ENCODE peak calls at places on chromosomes 1 and 21, in seven cellular contexts. B, Q, H, W, X, J and G are unnamed samples.

GRCh38 chr21:44765231-44766013 is 36.2 kb downstream of the UBE2G2 start:
- DNase-seq in W (no peak), Q (no peak), J (no peak), B (no peak), X (peak), H (peak), G (no peak)

GRCh38 chr21:25578070-25578961 is 29.0 kb downstream of the MRPL39 start:
- DNase-seq in Q (no peak), W (peak), H (no peak), B (no peak), J (no peak), X (no peak), G (no peak)

GRCh38 chr1:53183277-53183990 is 13.2 kb upstream of the CPT2 start:
- DNase-seq in J (no peak), W (no peak), H (no peak), Q (no peak), X (no peak), B (no peak), G (no peak)

GRCh38 chr1:245383396-245384330 is 228.9 kb downstream of the KIF26B start:
- DNase-seq in H (no peak), J (no peak), X (no peak), Q (no peak), B (no peak), W (no peak), G (no peak)

GRCh38 chr1:7047866-7048265 is 262.6 kb downstream of the CAMTA1 start:
- DNase-seq in B (no peak), H (no peak), W (no peak), Q (no peak), X (no peak), J (no peak), G (no peak)

GRCh38 chr1:202133016-202133415 is 10.3 kb downstream of the GPR37L1 start:
- DNase-seq in W (no peak), B (no peak), Q (no peak), J (no peak), H (no peak), X (no peak), G (no peak)

GRCh38 chr1:67896826-67897225 is 63.6 kb upstream of the GNG12 start:
- DNase-seq in H (no peak), W (no peak), X (no peak), Q (no peak), B (no peak), J (no peak), G (no peak)

GRCh38 chr21:27382404-27382803 is 415.5 kb upstream of the ADAMTS5 start:
- DNase-seq in W (no peak), X (no peak), Q (peak), H (no peak), J (no peak), B (no peak), G (no peak)

GRCh38 chr1:33654267-33654832 is 181.9 kb downstream of the ZSCAN20 start:
- DNase-seq in B (no peak), H (no peak), X (no peak), J (no peak), Q (peak), W (no peak), G (no peak)

GRCh38 chr1:164611754-164612642 is 53.0 kb downstream of the PBX1 start:
- DNase-seq in W (no peak), X (no peak), H (no peak), J (no peak), B (peak), Q (peak), G (no peak)

GRCh38 chr1:71088645-71089287 is 7.9 kb upstream of the ZRANB2 start:
- DNase-seq in H (no peak), B (no peak), X (no peak), J (no peak), Q (no peak), W (no peak), G (no peak)

GRCh38 chr1:62841587-62842169 is 57.7 kb downstream of the ATG4C start:
- DNase-seq in J (no peak), H (no peak), W (peak), Q (peak), B (peak), X (no peak), G (no peak)

GRCh38 chr1:160579216-160579701 is at the start of gene CD84:
- DNase-seq in H (no peak), Q (no peak), B (no peak), X (no peak), J (no peak), W (peak), G (no peak)

GRCh38 chr1:50985094-50985493 is 15.0 kb downstream of the CDKN2C start:
- DNase-seq in J (no peak), X (no peak), Q (no peak), B (no peak), W (peak), H (no peak), G (no peak)

GRCh38 chr21:33893917-33894316 is 21.7 kb downstream of the ATP5PO start:
- DNase-seq in B (no peak), W (no peak), J (no peak), Q (no peak), X (no peak), H (no peak), G (no peak)

GRCh38 chr1:43235451-43236121 is 34.2 kb upstream of the TMEM125 start:
- DNase-seq in Q (no peak), B (no peak), J (no peak), X (no peak), H (no peak), W (no peak), G (no peak)

GRCh38 chr1:228282329-228283042 is 74.6 kb downstream of the OBSCN start:
- DNase-seq in H (no peak), B (no peak), Q (no peak), W (no peak), X (peak), J (no peak), G (no peak)

GRCh38 chr1:38029081-38029681 is 16.6 kb downstream of the UTP11 start:
- DNase-seq in H (no peak), Q (no peak), W (no peak), X (no peak), J (no peak), B (peak), G (no peak)

GRCh38 chr1:87968259-87968955 is 639.7 kb downstream of the LMO4 start:
- DNase-seq in Q (no peak), W (no peak), H (no peak), B (no peak), J (no peak), X (no peak), G (no peak)